ENCODE peak calls at places on chromosomes 13 and 19, in nine cellular contexts. X, F, A, Y, S, B, W, R and I are unnamed samples. For H3K9me3, the result is how much of the 10 kb centered on the place peaks cover.

GRCh38 chr13:39616087-39616694 is 13.2 kb upstream of the LHFPL6 start:
- DNase-seq in A (no peak), W (peak), F (peak), Y (peak), S (peak), X (peak), B (peak), R (no peak), I (peak)

GRCh38 chr19:34999498-35000337 is at the start of gene GRAMD1A:
- DNase-seq in A (peak), F (peak), X (peak), S (peak), W (peak), Y (peak), B (peak), R (peak), I (peak)

GRCh38 chr13:100423375-100423774 is 165.2 kb downstream of the GGACT start:
- DNase-seq in Y (no peak), S (no peak), B (no peak), X (no peak), R (no peak), W (no peak), F (no peak), A (no peak), I (no peak)

GRCh38 chr19:11496391-11497163 is 9.1 kb downstream of the ZNF653 start:
- DNase-seq in S (peak), X (peak), Y (peak), A (peak), B (peak), W (peak), R (peak), F (peak), I (peak)

GRCh38 chr13:111343186-111343805 is 22.9 kb downstream of the TEX29 start:
- DNase-seq in W (no peak), X (no peak), R (no peak), A (no peak), S (no peak), B (no peak), F (peak), Y (no peak), I (no peak)

GRCh38 chr13:80716610-80717081 is 375.7 kb upstream of the SPRY2 start:
- DNase-seq in Y (no peak), S (no peak), A (no peak), F (no peak), B (no peak), X (no peak), W (no peak), R (no peak), I (no peak)

GRCh38 chr13:66391322-66391721 is 838.8 kb downstream of the PCDH9 start:
- DNase-seq in A (no peak), W (no peak), B (no peak), R (no peak), Y (no peak), F (no peak), X (no peak), S (no peak), I (no peak)

GRCh38 chr19:20661150-20661819 is at the start of gene ZNF626:
- DNase-seq in W (no peak), X (peak), Y (peak), A (peak), S (peak), R (peak), F (peak), B (peak), I (peak)

GRCh38 chr19:32816555-32817099 is 52.9 kb downstream of the SLC7A9 start:
- DNase-seq in B (no peak), A (no peak), F (no peak), S (no peak), X (no peak), Y (no peak), W (no peak), R (no peak), I (no peak)

GRCh38 chr19:42229855-42230331 is 9.8 kb downstream of the ZNF526 start:
- DNase-seq in B (no peak), F (no peak), X (no peak), S (no peak), A (no peak), W (no peak), R (no peak), Y (no peak), I (no peak)

GRCh38 chr13:26927511-26927910 is 166.9 kb upstream of the GPR12 start:
- DNase-seq in F (no peak), A (no peak), Y (no peak), B (no peak), R (no peak), W (no peak), X (no peak), S (no peak), I (no peak)

GRCh38 chr19:41575998-41576397 is at the start of gene CEACAM21:
- DNase-seq in R (peak), A (peak), F (no peak), X (no peak), B (peak), S (peak), Y (peak), W (no peak), I (peak)

GRCh38 chr19:48962029-48962848 is 2.9 kb upstream of the FTL start:
- DNase-seq in S (peak), A (peak), W (no peak), F (peak), X (no peak), Y (peak), R (peak), B (peak), I (no peak)

GRCh38 chr13:41231786-41232185 is 31.6 kb downstream of the MTRF1 start:
- DNase-seq in S (peak), B (peak), Y (peak), W (no peak), X (no peak), F (no peak), R (peak), A (no peak), I (no peak)

GRCh38 chr13:29457299-29457698 is 138.2 kb downstream of the SLC7A1 start:
- DNase-seq in F (no peak), X (no peak), B (no peak), R (no peak), A (no peak), Y (no peak), S (no peak), W (peak), I (no peak)

GRCh38 chr19:30564551-30565011 is 192.4 kb downstream of the ZNF536 start:
- DNase-seq in W (no peak), R (no peak), F (no peak), X (no peak), S (no peak), B (no peak), Y (no peak), A (no peak), I (no peak)

GRCh38 chr13:50437252-50437651 is 406.2 kb downstream of the DLEU7 start:
- DNase-seq in F (no peak), X (no peak), A (no peak), Y (no peak), R (no peak), B (no peak), W (no peak), S (no peak), I (no peak)

GRCh38 chr13:107907065-107907464 is 308.3 kb downstream of the LIG4 start:
- DNase-seq in B (no peak), Y (no peak), X (no peak), A (no peak), F (no peak), W (no peak), S (no peak), R (no peak), I (no peak)

GRCh38 chr13:31369213-31369612 is 169.4 kb downstream of the B3GLCT start:
- DNase-seq in Y (no peak), R (no peak), F (no peak), B (no peak), S (no peak), A (no peak), X (no peak), W (no peak), I (no peak)

GRCh38 chr13:30739646-30740642 is 4.6 kb downstream of the ALOX5AP start:
- DNase-seq in F (no peak), A (no peak), W (peak), B (no peak), X (no peak), R (peak), Y (no peak), S (no peak), I (no peak)

GRCh38 chr13:101417043-101417406 is 717 bp upstream of the NALCN start:
- DNase-seq in W (no peak), B (peak), A (no peak), F (no peak), R (no peak), S (no peak), X (no peak), Y (no peak), I (no peak)

GRCh38 chr13:21435710-21436151 is 23.4 kb downstream of the ZDHHC20 start:
- DNase-seq in B (peak), X (peak), Y (peak), W (peak), S (peak), R (peak), A (peak), F (peak), I (no peak)
- H3K27ac ChIP-seq in B (peak), X (peak), Y (peak), W (peak), S (peak), R (peak), A (peak), F (no peak), I (peak)

GRCh38 chr13:47798906-47799305 is 202.2 kb downstream of the SUCLA2 start:
- DNase-seq in S (no peak), F (no peak), B (no peak), R (no peak), A (no peak), W (no peak), Y (no peak), X (no peak), I (no peak)
- TF ChIP-seq POLR2A in S (no peak), F (no peak), B (no peak), R (no peak), A (no peak), W (no peak), Y (no peak), X (no peak), I (no peak)

DNA sequence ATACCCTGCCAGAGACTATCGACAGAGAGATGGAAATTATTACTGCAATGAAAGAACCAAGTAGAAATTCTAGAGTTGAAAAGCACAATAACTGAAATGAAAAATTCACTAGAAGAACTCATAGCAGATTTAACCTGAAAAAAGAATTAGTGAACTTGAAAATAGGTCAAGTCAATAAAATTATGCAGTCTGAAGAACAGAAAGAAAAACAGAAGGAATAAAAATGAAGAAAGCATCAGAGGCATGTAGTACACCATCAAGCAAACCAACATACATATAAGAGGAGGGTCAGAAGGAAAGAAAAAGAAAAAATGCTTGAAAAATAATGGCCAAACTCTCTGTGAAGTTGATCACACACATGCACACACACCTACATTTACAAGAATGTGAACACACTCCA is 3.6 kb upstream of the ZNF780B start:
- DNase-seq in R (no peak), X (no peak), A (no peak), F (no peak), B (no peak), Y (no peak), S (no peak), W (no peak), I (no peak)
- H3K9me3 ChIP-seq in R (under half), X (under half), A (under half), F (under half), B (under half), Y (under half), S (under half), W (under half), I (under half)

DNA sequence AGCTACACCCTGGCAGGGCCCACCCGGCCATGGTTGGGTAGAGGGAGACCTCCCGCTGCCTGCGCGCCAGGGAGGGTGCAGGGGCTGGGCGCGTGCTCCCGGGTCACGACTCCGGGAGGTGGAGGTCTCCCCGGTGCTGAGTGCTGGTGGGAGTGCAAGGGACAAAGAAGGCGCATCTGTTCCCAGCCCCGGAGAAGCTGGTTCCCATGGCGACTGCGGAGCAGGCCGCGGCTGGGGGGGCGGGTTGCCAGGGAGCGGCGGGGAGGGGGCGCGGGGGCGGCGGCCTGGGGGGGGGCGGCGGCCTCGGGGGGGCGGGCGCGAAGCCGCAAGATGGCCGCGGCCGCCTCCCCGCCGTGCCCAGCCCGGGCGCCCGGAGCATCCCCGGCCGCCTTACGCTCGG is 1.2 kb downstream of the CBARP start:
- DNase-seq in X (no peak), S (no peak), A (no peak), R (no peak), F (no peak), B (no peak), W (no peak), Y (no peak), I (no peak)
- H3K27ac ChIP-seq in X (no peak), S (no peak), A (no peak), R (no peak), F (no peak), B (no peak), W (peak), Y (no peak), I (no peak)

GRCh38 chr19:3152431-3152780 is 16.6 kb downstream of the GNA15 start:
- DNase-seq in B (no peak), R (no peak), S (no peak), W (no peak), Y (no peak), F (no peak), A (peak), X (no peak), I (no peak)

GRCh38 chr19:3154957-3155736 is 19.3 kb downstream of the GNA15 start:
- DNase-seq in W (peak), X (peak), S (peak), A (no peak), B (peak), R (peak), F (peak), Y (peak), I (peak)

GRCh38 chr19:3150739-3151329 is 15.0 kb downstream of the GNA15 start:
- DNase-seq in X (no peak), W (no peak), F (no peak), R (no peak), Y (no peak), S (no peak), B (no peak), A (peak), I (no peak)

GRCh38 chr19:3151563-3152430 is 16.0 kb downstream of the GNA15 start:
- DNase-seq in A (peak), Y (no peak), F (no peak), B (no peak), S (no peak), W (no peak), R (no peak), X (no peak), I (no peak)

DNA sequence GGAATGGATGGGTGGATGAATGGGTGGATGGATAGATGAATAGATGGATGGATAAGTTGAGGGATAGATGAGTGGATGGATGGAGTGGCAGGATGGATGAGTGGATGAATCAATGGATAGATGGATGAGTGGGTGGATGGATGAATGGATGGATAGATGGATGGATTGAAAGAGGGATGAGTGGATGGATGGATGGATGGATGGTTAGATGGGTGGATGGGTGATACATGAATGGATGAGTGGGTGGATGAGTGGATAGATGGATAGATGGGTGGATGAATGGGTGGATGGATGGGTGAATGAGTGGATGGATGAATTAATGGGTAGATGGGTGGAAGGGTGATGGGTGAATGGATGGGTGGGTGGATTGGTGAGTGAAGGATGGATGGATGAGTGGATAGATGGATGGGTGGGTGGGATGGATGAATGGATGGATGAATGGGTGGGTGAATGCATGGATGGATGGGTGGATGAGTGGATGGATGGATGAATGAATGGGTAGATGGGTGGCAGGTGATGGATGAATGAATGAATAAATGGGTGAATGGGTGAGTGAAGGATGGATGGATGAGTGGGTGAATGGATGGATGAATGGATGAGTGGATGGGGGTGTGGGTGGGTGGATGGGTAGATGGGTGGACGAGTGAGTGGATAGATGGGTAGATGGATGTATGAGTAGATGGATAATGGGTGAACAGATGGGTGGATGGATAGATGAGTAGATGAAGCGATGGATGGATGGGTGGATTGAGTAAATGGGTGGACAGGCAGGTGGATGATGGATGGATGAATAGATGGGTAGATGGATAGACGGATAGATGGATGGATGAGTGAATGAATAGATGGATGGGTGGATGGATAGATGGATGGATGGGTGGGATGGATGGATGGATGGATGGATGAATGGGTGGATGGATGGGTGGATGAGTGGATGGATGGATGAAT is 17.7 kb downstream of the GNA15 start:
- DNase-seq in S (no peak), R (no peak), A (no peak), B (no peak), W (no peak), X (no peak), Y (no peak), F (no peak), I (no peak)
- TF ChIP-seq POLR2A in S (no peak), R (no peak), A (no peak), B (no peak), W (no peak), X (no peak), Y (no peak), F (no peak), I (no peak)

GRCh38 chr19:28066161-28066560 is 1146.8 kb downstream of the UQCRFS1 start:
- DNase-seq in A (no peak), Y (no peak), B (no peak), R (no peak), F (no peak), W (no peak), X (no peak), S (no peak), I (no peak)

GRCh38 chr19:28067882-28068281 is 1145.1 kb downstream of the UQCRFS1 start:
- DNase-seq in W (no peak), S (no peak), B (no peak), A (no peak), X (no peak), F (no peak), R (no peak), Y (no peak), I (no peak)

GRCh38 chr19:28066988-28067387 is 1146.0 kb downstream of the UQCRFS1 start:
- DNase-seq in A (no peak), R (no peak), Y (no peak), F (no peak), W (no peak), X (no peak), S (no peak), B (no peak), I (no peak)

GRCh38 chr19:28063702-28064101 is 1149.2 kb downstream of the UQCRFS1 start:
- DNase-seq in R (no peak), W (no peak), Y (no peak), A (no peak), X (no peak), S (no peak), F (no peak), B (no peak), I (no peak)

DNA sequence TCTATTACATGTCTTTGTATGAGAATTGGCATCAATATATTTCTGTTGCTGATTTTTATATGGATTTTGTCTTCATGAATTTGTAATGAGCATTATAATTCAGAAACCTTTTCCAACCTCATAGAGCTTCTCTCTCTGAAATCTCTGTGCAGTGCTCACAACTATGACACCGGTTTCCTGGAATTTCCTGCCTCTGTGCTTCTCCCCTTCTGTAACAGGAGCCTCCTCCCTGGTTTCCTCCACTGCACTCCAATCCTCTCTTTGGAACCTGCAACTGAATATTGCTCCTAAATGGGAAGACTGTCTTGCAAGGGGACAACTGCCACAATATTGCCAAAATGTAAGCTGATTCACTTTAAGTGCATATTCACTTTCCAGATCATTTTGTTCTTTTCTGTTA is 1147.9 kb downstream of the UQCRFS1 start:
- DNase-seq in S (no peak), X (no peak), W (no peak), R (no peak), A (no peak), F (no peak), Y (no peak), B (no peak), I (no peak)
- H3K9me3 ChIP-seq in S (under half), X (under half), W (under half), R (under half), A (under half), F (under half), Y (under half), B (under half), I (under half)

GRCh38 chr13:91655731-91656130 is 257.3 kb downstream of the GPC5 start:
- DNase-seq in Y (no peak), X (no peak), A (no peak), S (no peak), W (no peak), B (no peak), F (no peak), R (no peak), I (no peak)

GRCh38 chr13:91647361-91647970 is 249.0 kb downstream of the GPC5 start:
- DNase-seq in F (no peak), Y (peak), S (no peak), A (no peak), X (no peak), R (no peak), W (no peak), B (no peak), I (no peak)

GRCh38 chr13:91657283-91657682 is 258.9 kb downstream of the GPC5 start:
- DNase-seq in B (no peak), A (no peak), R (no peak), Y (no peak), X (no peak), W (no peak), S (no peak), F (no peak), I (no peak)

GRCh38 chr13:91652389-91652788 is 254.0 kb downstream of the GPC5 start:
- DNase-seq in R (no peak), W (no peak), X (no peak), A (no peak), B (no peak), S (no peak), Y (no peak), F (no peak), I (no peak)
- H3K27ac ChIP-seq in R (no peak), W (no peak), X (no peak), A (no peak), B (no peak), S (no peak), Y (no peak), F (no peak), I (no peak)

GRCh38 chr19:7926727-7927604 is 1.0 kb upstream of the CTXN1 start:
- DNase-seq in S (no peak), F (no peak), Y (no peak), R (no peak), B (peak), X (no peak), W (no peak), A (peak), I (no peak)

GRCh38 chr19:7924651-7925170 is 1.2 kb downstream of the CTXN1 start:
- DNase-seq in S (no peak), W (no peak), R (no peak), B (no peak), X (no peak), F (no peak), Y (no peak), A (peak), I (no peak)

GRCh38 chr19:7927605-7928333 is 1.8 kb upstream of the CTXN1 start:
- DNase-seq in Y (no peak), X (no peak), F (no peak), A (peak), S (no peak), W (no peak), B (no peak), R (no peak), I (no peak)

GRCh38 chr19:7925171-7925837 is 631 bp downstream of the CTXN1 start:
- DNase-seq in X (peak), B (peak), F (peak), R (peak), Y (peak), W (peak), A (peak), S (peak), I (no peak)

GRCh38 chr19:7926021-7926726 is at the start of gene CTXN1:
- DNase-seq in B (peak), Y (peak), X (peak), W (no peak), R (peak), A (peak), F (peak), S (peak), I (peak)
- TF ChIP-seq POLR2A in B (no peak), Y (peak), X (no peak), W (no peak), R (no peak), A (no peak), F (no peak), S (no peak), I (no peak)